ENCODE peak calls at places on chromosome 6, in nine cellular contexts. N is stimulated activated effector memory CD8-positive, alpha-beta T cell treated with anti-CD3 and anti-CD28 coated beads, Interleukin-12 subunit alpha, Interleukin-12 subunit beta, amount 100 ng/mL, for 72 hours; J is stimulated activated CD4-positive, alpha-beta T cell treated with anti-CD3 and anti-CD28 coated beads, TNF-alpha, amount 100 ng/mL, for 4 hours; H is tibial nerve; E is NB4; Y is activated T-cell treated with anti-CD3 and anti-CD28 coated beads, Interleukin-2, amount 50 U/mL, for 4 hours; A is T-cell; U is caudate nucleus; M is H54. Z is an unnamed sample.

GRCh38 chr6:16430661-16431089 is 192.3 kb downstream of the GMPR start:
- DNase-seq in N (no peak), J (no peak), H (no peak), E (no peak), Y (no peak), A (no peak), U (no peak), M (no peak), Z (no peak)

GRCh38 chr6:3500262-3501001 is 43.6 kb upstream of the SLC22A23 start:
- DNase-seq in N (no peak), J (no peak), H (peak), E (no peak), Y (no peak), A (no peak), U (no peak), M (no peak), Z (no peak)

GRCh38 chr6:98118357-98119045 is 715.9 kb upstream of the POU3F2 start:
- DNase-seq in N (no peak), J (no peak), H (no peak), E (no peak), Y (no peak), A (no peak), U (no peak), M (no peak), Z (no peak)

GRCh38 chr6:141677598-141678211 is 455.0 kb upstream of the GJE1 start:
- DNase-seq in N (no peak), J (no peak), H (no peak), E (peak), Y (no peak), A (no peak), U (no peak), M (no peak), Z (no peak)

GRCh38 chr6:146295695-146296094 is 247.9 kb upstream of the RAB32 start:
- DNase-seq in N (no peak), J (no peak), H (no peak), E (no peak), Y (no peak), A (no peak), U (no peak), M (no peak), Z (no peak)

GRCh38 chr6:157272866-157273755 is 50.2 kb downstream of the TMEM242 start:
- DNase-seq in N (no peak), J (no peak), H (peak), E (peak), Y (peak), A (peak), U (no peak), M (no peak), Z (no peak)

GRCh38 chr6:90583179-90583578 is 3.7 kb downstream of the MAP3K7 start:
- DNase-seq in N (no peak), J (no peak), H (no peak), E (no peak), Y (no peak), A (no peak), U (no peak), M (no peak), Z (no peak)

GRCh38 chr6:98904096-98904495 is 43.6 kb downstream of the FBXL4 start:
- DNase-seq in N (no peak), J (no peak), H (no peak), E (no peak), Y (no peak), A (no peak), U (no peak), M (no peak), Z (no peak)

GRCh38 chr6:74570044-74570443 is 635.8 kb downstream of the COL12A1 start:
- DNase-seq in N (no peak), J (no peak), H (no peak), E (no peak), Y (no peak), A (no peak), U (no peak), M (no peak), Z (no peak)

GRCh38 chr6:87155920-87156600 is 695 bp downstream of the ZNF292 start:
- DNase-seq in N (peak), J (peak), H (peak), E (peak), Y (peak), A (peak), U (no peak), M (peak), Z (no peak)

GRCh38 chr6:43904311-43905123 is 134.5 kb downstream of the VEGFA start:
- DNase-seq in N (no peak), J (no peak), H (no peak), E (peak), Y (no peak), A (no peak), U (no peak), M (no peak), Z (no peak)

GRCh38 chr6:21935561-21936028 is 342.0 kb downstream of the SOX4 start:
- DNase-seq in N (no peak), J (no peak), H (no peak), E (peak), Y (no peak), A (no peak), U (no peak), M (no peak), Z (no peak)

GRCh38 chr6:116287668-116288282 is 8.0 kb upstream of the TSPYL1 start:
- DNase-seq in N (no peak), J (no peak), H (no peak), E (peak), Y (no peak), A (no peak), U (no peak), M (no peak), Z (no peak)

GRCh38 chr6:134247854-134248580 is 69.9 kb downstream of the SGK1 start:
- DNase-seq in N (no peak), J (no peak), H (no peak), E (no peak), Y (no peak), A (no peak), U (no peak), M (no peak), Z (no peak)

GRCh38 chr6:109482913-109483743 is at the start of gene ZBTB24:
- DNase-seq in N (peak), J (peak), H (peak), E (peak), Y (peak), A (peak), U (peak), M (peak), Z (peak)

GRCh38 chr6:116389357-116389756 is 18.6 kb downstream of the DSE start:
- DNase-seq in N (no peak), J (no peak), H (no peak), E (no peak), Y (no peak), A (no peak), U (no peak), M (no peak), Z (no peak)

GRCh38 chr6:42041131-42042055 is 8.9 kb upstream of the TAF8 start:
- DNase-seq in N (no peak), J (no peak), H (no peak), E (no peak), Y (no peak), A (no peak), U (no peak), M (no peak), Z (no peak)

GRCh38 chr6:19465760-19466159 is 371.4 kb upstream of the ID4 start:
- DNase-seq in N (no peak), J (no peak), H (no peak), E (no peak), Y (no peak), A (no peak), U (no peak), M (no peak), Z (no peak)

GRCh38 chr6:10463491-10464481 is 48.9 kb upstream of the TFAP2A start:
- DNase-seq in N (no peak), J (no peak), H (no peak), E (no peak), Y (no peak), A (no peak), U (no peak), M (no peak), Z (no peak)

GRCh38 chr6:159059099-159059498 is 14.3 kb upstream of the TAGAP start:
- DNase-seq in N (peak), J (no peak), H (no peak), E (no peak), Y (no peak), A (no peak), U (no peak), M (no peak), Z (no peak)

GRCh38 chr6:106745824-106746610 is 116.6 kb downstream of the QRSL1 start:
- DNase-seq in N (no peak), J (no peak), H (no peak), E (no peak), Y (no peak), A (no peak), U (no peak), M (no peak), Z (no peak)

GRCh38 chr6:56842602-56843475 is 112.1 kb upstream of the BEND6 start:
- DNase-seq in N (no peak), J (no peak), H (peak), E (peak), Y (no peak), A (no peak), U (peak), M (no peak), Z (no peak)

GRCh38 chr6:121998631-121999030 is 400.8 kb upstream of the HSF2 start:
- DNase-seq in N (no peak), J (no peak), H (no peak), E (no peak), Y (no peak), A (no peak), U (no peak), M (no peak), Z (no peak)

Z was measured in anterior cingulate cortex.